ENCODE peak calls at places on chromosomes 3 and 15, in four cellular contexts. One of them, this sample, is unnamed.

GRCh38 chr3:4982773-4983738 is 3.8 kb downstream of the BHLHE40 start:
- DNase-seq in fibroblast of lung: peak; percentile 43
- DNase-seq in stimulated activated CD8-positive, alpha-beta memory T cell treated with anti-CD3 and anti-CD28 coated beads, Interleukin-4, amount 100 ng/mL, for 4 hours: no peak
- DNase-seq in ascending aorta: no peak
- DNase-seq in this sample: no peak

GRCh38 chr15:31353931-31354330 is 27.3 kb downstream of the KLF13 start:
- DNase-seq in ascending aorta: no peak
- DNase-seq in stimulated activated CD8-positive, alpha-beta memory T cell treated with anti-CD3 and anti-CD28 coated beads, Interleukin-4, amount 100 ng/mL, for 4 hours: no peak
- DNase-seq in fibroblast of lung: peak; percentile 14
- DNase-seq in this sample: peak; percentile 91

GRCh38 chr15:78372880-78373279 is 32.7 kb downstream of the CRABP1 start:
- DNase-seq in fibroblast of lung: no peak
- DNase-seq in stimulated activated CD8-positive, alpha-beta memory T cell treated with anti-CD3 and anti-CD28 coated beads, Interleukin-4, amount 100 ng/mL, for 4 hours: no peak
- DNase-seq in ascending aorta: no peak
- DNase-seq in this sample: no peak

GRCh38 chr15:66714543-66714981 is 12.5 kb downstream of the SMAD6 start:
- DNase-seq in stimulated activated CD8-positive, alpha-beta memory T cell treated with anti-CD3 and anti-CD28 coated beads, Interleukin-4, amount 100 ng/mL, for 4 hours: no peak
- DNase-seq in ascending aorta: no peak
- DNase-seq in fibroblast of lung: peak; percentile 56
- DNase-seq in this sample: no peak

GRCh38 chr3:62248831-62249776 is 124.2 kb downstream of the FEZF2 start:
- DNase-seq in stimulated activated CD8-positive, alpha-beta memory T cell treated with anti-CD3 and anti-CD28 coated beads, Interleukin-4, amount 100 ng/mL, for 4 hours: no peak
- DNase-seq in ascending aorta: no peak
- DNase-seq in fibroblast of lung: no peak
- DNase-seq in this sample: no peak

GRCh38 chr15:89444855-89445254 is 51.5 kb downstream of the RHCG start:
- DNase-seq in ascending aorta: no peak
- DNase-seq in fibroblast of lung: no peak
- DNase-seq in stimulated activated CD8-positive, alpha-beta memory T cell treated with anti-CD3 and anti-CD28 coated beads, Interleukin-4, amount 100 ng/mL, for 4 hours: no peak
- DNase-seq in this sample: no peak

GRCh38 chr15:89912145-89912673 is 543 bp downstream of the ARPIN start:
- DNase-seq in stimulated activated CD8-positive, alpha-beta memory T cell treated with anti-CD3 and anti-CD28 coated beads, Interleukin-4, amount 100 ng/mL, for 4 hours: no peak
- DNase-seq in ascending aorta: no peak
- DNase-seq in fibroblast of lung: peak; percentile 20
- DNase-seq in this sample: no peak

GRCh38 chr3:126993436-126993835 is 10.5 kb downstream of the PLXNA1 start:
- DNase-seq in fibroblast of lung: no peak
- DNase-seq in stimulated activated CD8-positive, alpha-beta memory T cell treated with anti-CD3 and anti-CD28 coated beads, Interleukin-4, amount 100 ng/mL, for 4 hours: no peak
- DNase-seq in ascending aorta: no peak
- DNase-seq in this sample: no peak

GRCh38 chr3:164199982-164200823 is 878.1 kb downstream of the SI start:
- DNase-seq in fibroblast of lung: no peak
- DNase-seq in ascending aorta: no peak
- DNase-seq in stimulated activated CD8-positive, alpha-beta memory T cell treated with anti-CD3 and anti-CD28 coated beads, Interleukin-4, amount 100 ng/mL, for 4 hours: no peak
- DNase-seq in this sample: no peak

GRCh38 chr3:5187920-5188418 is 462 bp downstream of the EDEM1 start:
- DNase-seq in stimulated activated CD8-positive, alpha-beta memory T cell treated with anti-CD3 and anti-CD28 coated beads, Interleukin-4, amount 100 ng/mL, for 4 hours: peak; percentile 29
- DNase-seq in ascending aorta: no peak
- DNase-seq in fibroblast of lung: peak; percentile 41
- DNase-seq in this sample: no peak

GRCh38 chr15:48500595-48500994 is 144.9 kb downstream of the FBN1 start:
- DNase-seq in stimulated activated CD8-positive, alpha-beta memory T cell treated with anti-CD3 and anti-CD28 coated beads, Interleukin-4, amount 100 ng/mL, for 4 hours: no peak
- DNase-seq in fibroblast of lung: peak; percentile 58
- DNase-seq in ascending aorta: no peak
- DNase-seq in this sample: no peak

GRCh38 chr3:177827517-177828249 is 630.4 kb upstream of the TBL1XR1 start:
- DNase-seq in stimulated activated CD8-positive, alpha-beta memory T cell treated with anti-CD3 and anti-CD28 coated beads, Interleukin-4, amount 100 ng/mL, for 4 hours: no peak
- DNase-seq in fibroblast of lung: peak; percentile 92
- DNase-seq in ascending aorta: no peak
- DNase-seq in this sample: no peak

GRCh38 chr3:178841011-178841410 is 230.6 kb downstream of the ZMAT3 start:
- DNase-seq in ascending aorta: no peak
- DNase-seq in fibroblast of lung: no peak
- DNase-seq in stimulated activated CD8-positive, alpha-beta memory T cell treated with anti-CD3 and anti-CD28 coated beads, Interleukin-4, amount 100 ng/mL, for 4 hours: no peak
- DNase-seq in this sample: no peak

GRCh38 chr15:70099966-70100494 is 2.3 kb upstream of the TLE3 start:
- DNase-seq in ascending aorta: no peak
- DNase-seq in stimulated activated CD8-positive, alpha-beta memory T cell treated with anti-CD3 and anti-CD28 coated beads, Interleukin-4, amount 100 ng/mL, for 4 hours: no peak
- DNase-seq in fibroblast of lung: peak; percentile 16
- DNase-seq in this sample: no peak

GRCh38 chr15:60351066-60351465 is 46.7 kb downstream of the ANXA2 start:
- DNase-seq in ascending aorta: no peak
- DNase-seq in fibroblast of lung: peak; percentile 49
- DNase-seq in stimulated activated CD8-positive, alpha-beta memory T cell treated with anti-CD3 and anti-CD28 coated beads, Interleukin-4, amount 100 ng/mL, for 4 hours: no peak
- DNase-seq in this sample: peak; percentile 34

GRCh38 chr3:197516517-197516889 is 39.3 kb downstream of the BDH1 start:
- DNase-seq in ascending aorta: no peak
- DNase-seq in stimulated activated CD8-positive, alpha-beta memory T cell treated with anti-CD3 and anti-CD28 coated beads, Interleukin-4, amount 100 ng/mL, for 4 hours: peak; percentile 34
- DNase-seq in fibroblast of lung: peak; percentile 97
- DNase-seq in this sample: no peak

GRCh38 chr3:139157161-139157932 is 112.7 kb upstream of the PRR23C start:
- DNase-seq in stimulated activated CD8-positive, alpha-beta memory T cell treated with anti-CD3 and anti-CD28 coated beads, Interleukin-4, amount 100 ng/mL, for 4 hours: no peak
- DNase-seq in fibroblast of lung: no peak
- DNase-seq in ascending aorta: no peak
- DNase-seq in this sample: no peak

GRCh38 chr3:69462022-69462825 is 76.3 kb upstream of the FRMD4B start:
- DNase-seq in ascending aorta: no peak
- DNase-seq in stimulated activated CD8-positive, alpha-beta memory T cell treated with anti-CD3 and anti-CD28 coated beads, Interleukin-4, amount 100 ng/mL, for 4 hours: no peak
- DNase-seq in fibroblast of lung: no peak
- DNase-seq in this sample: no peak

GRCh38 chr15:71052356-71052755 is 62.9 kb upstream of the THSD4 start:
- DNase-seq in fibroblast of lung: peak; percentile 65
- DNase-seq in ascending aorta: no peak
- DNase-seq in stimulated activated CD8-positive, alpha-beta memory T cell treated with anti-CD3 and anti-CD28 coated beads, Interleukin-4, amount 100 ng/mL, for 4 hours: no peak
- DNase-seq in this sample: no peak